ENCODE peak calls at places on chromosomes 4 and X, in seven cellular contexts. One of them, this sample, is unnamed.

GRCh38 chr4:95255396-95256107 is 293.2 kb downstream of the UNC5C start:
- DNase-seq in NCI-H2081: no peak
- DNase-seq in germinal center: no peak
- DNase-seq in stimulated activated CD4-positive, alpha-beta T cell treated with anti-CD3 and anti-CD28 coated beads, Interleukin-2, amount 100 ng/mL, for 48 hours: no peak
- DNase-seq in type B pancreatic cell: no peak
- DNase-seq in amniotic stem cell: peak; percentile 17
- DNase-seq in NCI-H2171: no peak
- DNase-seq in this sample: no peak

GRCh38 chr4:165605811-165606210 is 227.0 kb downstream of the CPE start:
- DNase-seq in amniotic stem cell: no peak
- DNase-seq in stimulated activated CD4-positive, alpha-beta T cell treated with anti-CD3 and anti-CD28 coated beads, Interleukin-2, amount 100 ng/mL, for 48 hours: no peak
- DNase-seq in type B pancreatic cell: no peak
- DNase-seq in NCI-H2171: no peak
- DNase-seq in NCI-H2081: no peak
- DNase-seq in germinal center: no peak
- DNase-seq in this sample: no peak

GRCh38 chr4:14091966-14092365 is 464.4 kb upstream of the BOD1L1 start:
- DNase-seq in germinal center: no peak
- DNase-seq in amniotic stem cell: no peak
- DNase-seq in NCI-H2081: no peak
- DNase-seq in stimulated activated CD4-positive, alpha-beta T cell treated with anti-CD3 and anti-CD28 coated beads, Interleukin-2, amount 100 ng/mL, for 48 hours: no peak
- DNase-seq in type B pancreatic cell: no peak
- DNase-seq in NCI-H2171: no peak
- DNase-seq in this sample: no peak

GRCh38 chrX:39726810-39727209 is 370.9 kb downstream of the BCOR start:
- DNase-seq in type B pancreatic cell: no peak
- DNase-seq in amniotic stem cell: no peak
- DNase-seq in germinal center: no peak
- DNase-seq in NCI-H2081: peak; percentile 55
- DNase-seq in stimulated activated CD4-positive, alpha-beta T cell treated with anti-CD3 and anti-CD28 coated beads, Interleukin-2, amount 100 ng/mL, for 48 hours: no peak
- DNase-seq in NCI-H2171: no peak
- DNase-seq in this sample: no peak

GRCh38 chr4:35250771-35251170 is 993.5 kb downstream of the ARAP2 start:
- DNase-seq in NCI-H2081: peak; percentile 21
- DNase-seq in NCI-H2171: no peak
- DNase-seq in germinal center: no peak
- DNase-seq in amniotic stem cell: no peak
- DNase-seq in type B pancreatic cell: no peak
- DNase-seq in stimulated activated CD4-positive, alpha-beta T cell treated with anti-CD3 and anti-CD28 coated beads, Interleukin-2, amount 100 ng/mL, for 48 hours: no peak
- DNase-seq in this sample: no peak

GRCh38 chr4:151442002-151442401 is 33.0 kb downstream of the FHIP1A start:
- DNase-seq in NCI-H2081: no peak
- DNase-seq in amniotic stem cell: no peak
- DNase-seq in type B pancreatic cell: no peak
- DNase-seq in NCI-H2171: no peak
- DNase-seq in stimulated activated CD4-positive, alpha-beta T cell treated with anti-CD3 and anti-CD28 coated beads, Interleukin-2, amount 100 ng/mL, for 48 hours: no peak
- DNase-seq in germinal center: no peak
- DNase-seq in this sample: no peak

GRCh38 chr4:124427095-124427767 is 285.3 kb downstream of the ANKRD50 start:
- DNase-seq in type B pancreatic cell: no peak
- DNase-seq in germinal center: no peak
- DNase-seq in NCI-H2171: no peak
- DNase-seq in stimulated activated CD4-positive, alpha-beta T cell treated with anti-CD3 and anti-CD28 coated beads, Interleukin-2, amount 100 ng/mL, for 48 hours: no peak
- DNase-seq in NCI-H2081: peak; percentile 19
- DNase-seq in amniotic stem cell: no peak
- DNase-seq in this sample: no peak

GRCh38 chr4:9600246-9600645 is 156.0 kb downstream of the DEFB131A start:
- DNase-seq in NCI-H2081: no peak
- DNase-seq in NCI-H2171: no peak
- DNase-seq in amniotic stem cell: no peak
- DNase-seq in germinal center: no peak
- DNase-seq in type B pancreatic cell: no peak
- DNase-seq in stimulated activated CD4-positive, alpha-beta T cell treated with anti-CD3 and anti-CD28 coated beads, Interleukin-2, amount 100 ng/mL, for 48 hours: no peak
- DNase-seq in this sample: no peak

GRCh38 chrX:130079824-130080406 is 30.4 kb downstream of the ELF4 start:
- DNase-seq in stimulated activated CD4-positive, alpha-beta T cell treated with anti-CD3 and anti-CD28 coated beads, Interleukin-2, amount 100 ng/mL, for 48 hours: peak; percentile 53
- DNase-seq in germinal center: peak; percentile 55
- DNase-seq in NCI-H2171: no peak
- DNase-seq in type B pancreatic cell: no peak
- DNase-seq in amniotic stem cell: peak; percentile 31
- DNase-seq in NCI-H2081: peak; percentile 54
- DNase-seq in this sample: peak; percentile 65

GRCh38 chrX:136999021-136999420 is 34.8 kb downstream of the GPR101 start:
- DNase-seq in NCI-H2171: no peak
- DNase-seq in stimulated activated CD4-positive, alpha-beta T cell treated with anti-CD3 and anti-CD28 coated beads, Interleukin-2, amount 100 ng/mL, for 48 hours: no peak
- DNase-seq in NCI-H2081: no peak
- DNase-seq in germinal center: no peak
- DNase-seq in type B pancreatic cell: no peak
- DNase-seq in amniotic stem cell: no peak
- DNase-seq in this sample: no peak

GRCh38 chr4:169234137-169234855 is 36.5 kb downstream of the SH3RF1 start:
- DNase-seq in stimulated activated CD4-positive, alpha-beta T cell treated with anti-CD3 and anti-CD28 coated beads, Interleukin-2, amount 100 ng/mL, for 48 hours: no peak
- DNase-seq in NCI-H2081: no peak
- DNase-seq in NCI-H2171: no peak
- DNase-seq in amniotic stem cell: no peak
- DNase-seq in type B pancreatic cell: no peak
- DNase-seq in germinal center: no peak
- DNase-seq in this sample: no peak